ENCODE peak calls at places on chromosome 15, in five cellular contexts. U, F, J, V and R are unnamed samples.

GRCh38 chr15:23642413-23643044 is 5.1 kb downstream of the MAGEL2 start:
- DNase-seq in F (peak; percentile 51), U (peak; percentile 61), J (peak; percentile 66), V (peak; percentile 70), R (peak; percentile 56)

GRCh38 chr15:85479071-85479647 is 98.8 kb downstream of the AKAP13 start:
- DNase-seq in J (no peak), V (no peak), F (peak; percentile 62), U (no peak), R (no peak)

GRCh38 chr15:39461536-39462140 is 119.2 kb upstream of the THBS1 start:
- DNase-seq in F (no peak), V (peak; percentile 82), U (no peak), J (peak; percentile 26), R (no peak)

GRCh38 chr15:62850791-62851291 is 191.7 kb upstream of the TPM1 start:
- DNase-seq in U (no peak), V (no peak), J (no peak), F (peak; percentile 76), R (no peak)

GRCh38 chr15:82894971-82895520 is 57.5 kb downstream of the HOMER2 start:
- DNase-seq in U (no peak), F (peak; percentile 18), V (no peak), J (no peak), R (no peak)

GRCh38 chr15:77507911-77508310 is 87.2 kb downstream of the HMG20A start:
- DNase-seq in U (no peak), V (peak; percentile 60), F (peak; percentile 59), J (peak; percentile 52), R (peak; percentile 57)

GRCh38 chr15:40301467-40302179 is 6.1 kb downstream of the PLCB2 start:
- DNase-seq in J (no peak), V (no peak), U (no peak), F (no peak), R (no peak)

GRCh38 chr15:23857028-23857641 is 170.0 kb upstream of the NDN start:
- DNase-seq in U (peak; percentile 50), F (peak; percentile 22), V (no peak), J (peak; percentile 56), R (peak; percentile 56)

GRCh38 chr15:73965730-73966103 is 26.4 kb downstream of the STOML1 start:
- DNase-seq in V (no peak), U (no peak), F (peak; percentile 70), J (no peak), R (no peak)

GRCh38 chr15:98728811-98729160 is 80.4 kb downstream of the IGF1R start:
- DNase-seq in J (no peak), V (no peak), F (no peak), U (no peak), R (no peak)

GRCh38 chr15:29092376-29093064 is 177.1 kb downstream of the NSMCE3 start:
- DNase-seq in J (no peak), U (no peak), F (no peak), V (peak; percentile 20), R (no peak)

GRCh38 chr15:63251701-63252100 is 25.7 kb upstream of the APH1B start:
- DNase-seq in F (no peak), J (no peak), V (no peak), U (no peak), R (no peak)

GRCh38 chr15:66285462-66286280 is 7.7 kb upstream of the DIS3L start:
- DNase-seq in J (no peak), V (no peak), F (no peak), U (no peak), R (no peak)

GRCh38 chr15:95174880-95175279 is 943.5 kb downstream of the MCTP2 start:
- DNase-seq in V (no peak), U (no peak), J (no peak), F (no peak), R (no peak)

GRCh38 chr15:77097317-77097721 is 26.4 kb upstream of the TSPAN3 start:
- DNase-seq in F (no peak), V (no peak), U (no peak), J (no peak), R (no peak)

GRCh38 chr15:59887211-59887610 is 116.9 kb upstream of the FOXB1 start:
- DNase-seq in V (no peak), J (no peak), F (no peak), U (no peak), R (no peak)

GRCh38 chr15:95150466-95150865 is 919.1 kb downstream of the MCTP2 start:
- DNase-seq in U (no peak), J (no peak), F (no peak), V (no peak), R (no peak)

GRCh38 chr15:78880242-78880533 is 7.5 kb downstream of the MORF4L1 start:
- DNase-seq in F (peak; percentile 76), U (no peak), V (no peak), J (no peak), R (no peak)

GRCh38 chr15:39641187-39641889 is 60.5 kb downstream of the THBS1 start:
- DNase-seq in F (peak; percentile 48), V (no peak), J (no peak), U (peak; percentile 54), R (no peak)

GRCh38 chr15:74130849-74131617 is 647 bp downstream of the ISLR2 start:
- DNase-seq in F (no peak), U (no peak), V (no peak), J (no peak), R (no peak)

GRCh38 chr15:71601038-71601869 is 209.1 kb upstream of the NR2E3 start:
- DNase-seq in F (peak; percentile 15), J (no peak), U (no peak), V (no peak), R (peak; percentile 40)

GRCh38 chr15:71599404-71600225 is 210.7 kb upstream of the NR2E3 start:
- DNase-seq in J (no peak), F (no peak), V (no peak), U (no peak), R (peak; percentile 66)

GRCh38 chr15:71600237-71600636 is 210.1 kb upstream of the NR2E3 start:
- DNase-seq in F (no peak), V (no peak), U (no peak), J (no peak), R (no peak)

GRCh38 chr15:71607383-71607782 is 203.0 kb upstream of the NR2E3 start:
- DNase-seq in J (no peak), F (no peak), V (no peak), U (no peak), R (no peak)

DNA sequence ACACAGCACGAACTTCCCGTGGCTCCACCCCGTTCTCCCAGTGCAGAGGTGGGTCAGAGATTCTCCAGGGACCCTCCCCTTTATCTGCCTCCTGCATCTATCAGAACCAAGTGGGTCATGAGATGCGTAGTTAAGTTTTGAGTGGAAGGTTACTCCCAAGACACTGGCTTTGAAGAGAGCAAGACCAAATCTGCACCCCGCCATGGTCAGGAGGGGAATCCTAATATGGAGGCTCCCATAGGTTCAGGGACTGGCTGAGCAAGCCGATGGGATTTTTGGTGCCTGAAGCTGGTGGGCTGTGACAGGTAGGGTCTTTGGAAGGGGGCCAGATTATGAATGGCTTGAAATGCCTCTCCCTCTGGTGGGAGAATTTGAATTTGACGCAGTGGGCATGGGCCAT is 207.0 kb upstream of the NR2E3 start:
- DNase-seq in V (no peak), F (no peak), U (no peak), J (no peak), R (no peak)
- TF ChIP-seq POLR2A in V (no peak), F (no peak), U (no peak), J (no peak), R (no peak)

DNA sequence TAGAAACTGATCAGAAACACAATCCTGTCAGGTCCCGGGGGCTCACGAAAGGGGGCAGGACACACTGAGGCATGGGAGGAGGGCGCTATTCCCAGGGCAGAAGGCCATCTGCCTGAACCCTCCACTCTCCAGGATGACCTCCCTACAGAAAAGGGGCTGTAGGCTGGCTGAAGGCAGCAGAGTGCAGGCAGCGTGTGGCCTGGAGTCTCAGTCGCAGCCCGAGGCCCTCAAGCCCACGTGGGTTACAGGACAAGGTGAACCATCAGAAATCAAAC is 18.3 kb upstream of the LRRK1 start:
- DNase-seq in J (no peak), V (peak; percentile 62), F (no peak), U (no peak), R (no peak)
- H3K27ac ChIP-seq in J (peak overlapping the region; percentile 98), V (peak overlapping the region; percentile 87), F (no peak overlapping the region), U (peak overlapping the region; percentile 90), R (no peak overlapping the region)

GRCh38 chr15:90529369-90530249 is at the start of gene CRTC3:
- DNase-seq in V (peak; percentile 72), F (peak; percentile 48), J (peak; percentile 51), U (peak; percentile 60), R (peak; percentile 50)
- TF ChIP-seq POLR2A in V (no peak), F (peak; percentile 66), J (peak; percentile 58), U (no peak), R (no peak)

GRCh38 chr15:91871138-91871537 is 17.6 kb downstream of the SLCO3A1 start:
- DNase-seq in V (no peak), F (no peak), J (no peak), U (no peak), R (no peak)
- H3K27ac ChIP-seq in V (no peak overlapping the region), F (no peak overlapping the region), J (no peak overlapping the region), U (no peak overlapping the region), R (no peak overlapping the region)

GRCh38 chr15:58477228-58477627 is 45.4 kb downstream of the LIPC start:
- DNase-seq in J (no peak), U (no peak), V (no peak), F (no peak), R (no peak)
- TF ChIP-seq POLR2A in J (no peak), U (no peak), V (no peak), F (no peak), R (no peak)

GRCh38 chr15:52095597-52096262 is 16.8 kb downstream of the BCL2L10 start:
- DNase-seq in U (no peak), F (peak; percentile 93), V (no peak), J (no peak), R (no peak)
- H3K27ac ChIP-seq in U (peak overlapping the region; percentile 61), F (no peak overlapping the region), V (peak overlapping the region; percentile 25), J (no peak overlapping the region), R (no peak overlapping the region)

GRCh38 chr15:89578146-89578545 is 2.9 kb downstream of the TICRR start:
- DNase-seq in U (no peak), J (no peak), F (no peak), V (no peak), R (no peak)

GRCh38 chr15:89576417-89576773 is 1.1 kb downstream of the TICRR start:
- DNase-seq in J (no peak), V (no peak), U (no peak), F (peak; percentile 9), R (no peak)

GRCh38 chr15:89575656-89576416 is 567 bp downstream of the TICRR start:
- DNase-seq in U (no peak), V (no peak), F (peak; percentile 4), J (peak; percentile 16), R (no peak)

GRCh38 chr15:89577776-89578115 is 2.5 kb downstream of the TICRR start:
- DNase-seq in F (no peak), U (no peak), J (no peak), V (no peak), R (no peak)

DNA sequence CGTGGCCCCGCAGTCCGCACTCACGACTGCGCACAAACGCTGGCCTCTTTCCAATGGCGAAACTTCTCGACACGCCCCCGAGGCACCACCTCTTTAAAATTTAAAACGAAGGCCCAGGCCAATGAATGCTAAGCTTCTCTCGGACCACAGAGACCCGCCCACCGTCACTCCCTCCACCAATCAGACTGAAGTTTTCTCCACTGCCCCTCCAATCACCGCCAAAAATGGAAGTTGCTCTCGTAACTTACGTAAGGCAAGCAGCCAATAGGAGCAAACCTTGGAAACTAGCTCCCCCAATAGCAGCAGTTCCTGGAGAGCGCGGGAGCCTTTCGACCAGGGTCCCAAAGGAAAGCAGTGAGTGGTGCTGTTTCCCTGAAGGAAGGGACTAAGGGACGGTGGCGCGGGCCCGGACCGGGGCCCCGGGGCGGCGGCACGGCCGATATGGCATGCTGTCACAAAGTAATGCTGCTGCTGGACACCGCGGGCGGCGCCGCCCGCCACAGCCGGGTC is at the start of gene TICRR:
- DNase-seq in U (peak; percentile 97), J (peak; percentile 97), V (peak; percentile 98), F (peak; percentile 100), R (peak; percentile 96)
- TF ChIP-seq POLR2A in U (no peak), J (no peak), V (no peak), F (no peak), R (no peak)

GRCh38 chr15:52069559-52069958 is 43.0 kb downstream of the BCL2L10 start:
- DNase-seq in U (peak; percentile 67), F (no peak), J (no peak), V (no peak), R (peak; percentile 65)
- H3K27ac ChIP-seq in U (peak overlapping the region; percentile 28), F (no peak overlapping the region), J (no peak overlapping the region), V (no peak overlapping the region), R (peak overlapping the region; percentile 40)